ENCODE peak calls at places on chromosomes 13 and 19, in nine cellular contexts. One of them, this sample, is unnamed.

GRCh38 chr19:7078007-7078406 is 8.5 kb downstream of the ZNF557 start:
- DNase-seq in AG10803: peak; percentile 4
- DNase-seq in progenitor cell of endocrine pancreas: no peak
- DNase-seq in mesothelial cell of epicardium: no peak
- DNase-seq in fibroblast of mammary gland: no peak
- DNase-seq in fibroblast of pulmonary artery: no peak
- DNase-seq in uterus: no peak
- DNase-seq in DND-41: no peak
- DNase-seq in CD8-positive, alpha-beta T cell: no peak
- DNase-seq in this sample: no peak

GRCh38 chr13:43405457-43405856 is 381.3 kb downstream of the ENOX1 start:
- DNase-seq in AG10803: peak; percentile 63
- DNase-seq in progenitor cell of endocrine pancreas: no peak
- DNase-seq in mesothelial cell of epicardium: no peak
- DNase-seq in fibroblast of mammary gland: peak; percentile 83
- DNase-seq in fibroblast of pulmonary artery: peak; percentile 67
- DNase-seq in uterus: no peak
- DNase-seq in DND-41: no peak
- DNase-seq in CD8-positive, alpha-beta T cell: no peak
- DNase-seq in this sample: no peak

GRCh38 chr19:32830231-32831014 is 39.1 kb downstream of the SLC7A9 start:
- DNase-seq in AG10803: peak; percentile 60
- DNase-seq in progenitor cell of endocrine pancreas: no peak
- DNase-seq in mesothelial cell of epicardium: no peak
- DNase-seq in fibroblast of mammary gland: peak; percentile 46
- DNase-seq in fibroblast of pulmonary artery: peak; percentile 10
- DNase-seq in uterus: no peak
- DNase-seq in DND-41: no peak
- DNase-seq in CD8-positive, alpha-beta T cell: no peak
- DNase-seq in this sample: no peak

GRCh38 chr13:42899266-42899665 is 92.8 kb downstream of the EPSTI1 start:
- DNase-seq in AG10803: no peak
- DNase-seq in progenitor cell of endocrine pancreas: no peak
- DNase-seq in mesothelial cell of epicardium: no peak
- DNase-seq in fibroblast of mammary gland: no peak
- DNase-seq in fibroblast of pulmonary artery: no peak
- DNase-seq in uterus: no peak
- DNase-seq in DND-41: no peak
- DNase-seq in CD8-positive, alpha-beta T cell: no peak
- DNase-seq in this sample: no peak

GRCh38 chr19:39471756-39472536 is 8.7 kb upstream of the TIMM50 start:
- DNase-seq in AG10803: no peak
- DNase-seq in progenitor cell of endocrine pancreas: no peak
- DNase-seq in mesothelial cell of epicardium: no peak
- DNase-seq in fibroblast of mammary gland: no peak
- DNase-seq in fibroblast of pulmonary artery: no peak
- DNase-seq in uterus: no peak
- DNase-seq in DND-41: peak; percentile 25
- DNase-seq in CD8-positive, alpha-beta T cell: no peak
- DNase-seq in this sample: no peak

GRCh38 chr13:75256922-75257321 is 225.0 kb downstream of the TBC1D4 start:
- DNase-seq in AG10803: no peak
- DNase-seq in progenitor cell of endocrine pancreas: no peak
- DNase-seq in mesothelial cell of epicardium: no peak
- DNase-seq in fibroblast of mammary gland: no peak
- DNase-seq in fibroblast of pulmonary artery: no peak
- DNase-seq in uterus: no peak
- DNase-seq in DND-41: no peak
- DNase-seq in CD8-positive, alpha-beta T cell: no peak
- DNase-seq in this sample: no peak

GRCh38 chr13:19685034-19685433 is 51.6 kb downstream of the MPHOSPH8 start:
- DNase-seq in AG10803: no peak
- DNase-seq in progenitor cell of endocrine pancreas: no peak
- DNase-seq in mesothelial cell of epicardium: no peak
- DNase-seq in fibroblast of mammary gland: no peak
- DNase-seq in fibroblast of pulmonary artery: no peak
- DNase-seq in uterus: no peak
- DNase-seq in DND-41: no peak
- DNase-seq in CD8-positive, alpha-beta T cell: no peak
- DNase-seq in this sample: no peak

GRCh38 chr19:4298772-4299550 is 3.2 kb downstream of the TMIGD2 start:
- DNase-seq in AG10803: no peak
- DNase-seq in progenitor cell of endocrine pancreas: no peak
- DNase-seq in mesothelial cell of epicardium: no peak
- DNase-seq in fibroblast of mammary gland: no peak
- DNase-seq in fibroblast of pulmonary artery: no peak
- DNase-seq in uterus: no peak
- DNase-seq in DND-41: no peak
- DNase-seq in CD8-positive, alpha-beta T cell: no peak
- DNase-seq in this sample: no peak

GRCh38 chr19:2154587-2155075 is 3.3 kb upstream of the AP3D1 start:
- DNase-seq in AG10803: no peak
- DNase-seq in progenitor cell of endocrine pancreas: no peak
- DNase-seq in mesothelial cell of epicardium: no peak
- DNase-seq in fibroblast of mammary gland: peak; percentile 57
- DNase-seq in fibroblast of pulmonary artery: no peak
- DNase-seq in uterus: no peak
- DNase-seq in DND-41: no peak
- DNase-seq in CD8-positive, alpha-beta T cell: no peak
- DNase-seq in this sample: no peak

GRCh38 chr19:29724741-29725140 is 9.7 kb upstream of the C19orf12 start:
- DNase-seq in AG10803: no peak
- DNase-seq in progenitor cell of endocrine pancreas: no peak
- DNase-seq in mesothelial cell of epicardium: no peak
- DNase-seq in fibroblast of mammary gland: no peak
- DNase-seq in fibroblast of pulmonary artery: no peak
- DNase-seq in uterus: no peak
- DNase-seq in DND-41: no peak
- DNase-seq in CD8-positive, alpha-beta T cell: no peak
- DNase-seq in this sample: no peak

GRCh38 chr13:100330662-100331061 is 241.8 kb downstream of the PCCA start:
- DNase-seq in AG10803: no peak
- DNase-seq in progenitor cell of endocrine pancreas: no peak
- DNase-seq in mesothelial cell of epicardium: no peak
- DNase-seq in fibroblast of mammary gland: peak; percentile 26
- DNase-seq in fibroblast of pulmonary artery: peak; percentile 18
- DNase-seq in uterus: no peak
- DNase-seq in DND-41: no peak
- DNase-seq in CD8-positive, alpha-beta T cell: no peak
- DNase-seq in this sample: no peak

GRCh38 chr13:50162567-50162966 is 147.3 kb downstream of the KCNRG start:
- DNase-seq in AG10803: no peak
- DNase-seq in progenitor cell of endocrine pancreas: no peak
- DNase-seq in mesothelial cell of epicardium: no peak
- DNase-seq in fibroblast of mammary gland: no peak
- DNase-seq in fibroblast of pulmonary artery: no peak
- DNase-seq in uterus: no peak
- DNase-seq in DND-41: no peak
- DNase-seq in CD8-positive, alpha-beta T cell: no peak
- DNase-seq in this sample: no peak

GRCh38 chr19:38252935-38253691 is 3.1 kb downstream of the PPP1R14A start:
- DNase-seq in AG10803: no peak
- DNase-seq in progenitor cell of endocrine pancreas: no peak
- DNase-seq in mesothelial cell of epicardium: no peak
- DNase-seq in fibroblast of mammary gland: no peak
- DNase-seq in fibroblast of pulmonary artery: peak; percentile 33
- DNase-seq in uterus: peak; percentile 61
- DNase-seq in DND-41: no peak
- DNase-seq in CD8-positive, alpha-beta T cell: no peak
- DNase-seq in this sample: no peak

GRCh38 chr19:46731007-46731501 is 14.1 kb upstream of the PRKD2 start:
- DNase-seq in AG10803: peak; percentile 78
- DNase-seq in progenitor cell of endocrine pancreas: no peak
- DNase-seq in mesothelial cell of epicardium: no peak
- DNase-seq in fibroblast of mammary gland: peak; percentile 93
- DNase-seq in fibroblast of pulmonary artery: peak; percentile 88
- DNase-seq in uterus: no peak
- DNase-seq in DND-41: no peak
- DNase-seq in CD8-positive, alpha-beta T cell: no peak
- DNase-seq in this sample: no peak

GRCh38 chr13:49606747-49607648 is 21.3 kb upstream of the ARL11 start:
- DNase-seq in AG10803: peak; percentile 87
- DNase-seq in progenitor cell of endocrine pancreas: peak; percentile 51
- DNase-seq in mesothelial cell of epicardium: peak; percentile 46
- DNase-seq in fibroblast of mammary gland: peak; percentile 90
- DNase-seq in fibroblast of pulmonary artery: peak; percentile 91
- DNase-seq in uterus: peak; percentile 85
- DNase-seq in DND-41: peak; percentile 86
- DNase-seq in CD8-positive, alpha-beta T cell: peak; percentile 69
- DNase-seq in this sample: no peak

GRCh38 chr13:66803759-66804456 is 426.2 kb downstream of the PCDH9 start:
- DNase-seq in AG10803: no peak
- DNase-seq in progenitor cell of endocrine pancreas: no peak
- DNase-seq in mesothelial cell of epicardium: no peak
- DNase-seq in fibroblast of mammary gland: peak; percentile 38
- DNase-seq in fibroblast of pulmonary artery: no peak
- DNase-seq in uterus: no peak
- DNase-seq in DND-41: no peak
- DNase-seq in CD8-positive, alpha-beta T cell: no peak
- DNase-seq in this sample: no peak

GRCh38 chr19:47749326-47749725 is 4.0 kb downstream of the NOP53 start:
- DNase-seq in AG10803: no peak
- DNase-seq in progenitor cell of endocrine pancreas: no peak
- DNase-seq in mesothelial cell of epicardium: no peak
- DNase-seq in fibroblast of mammary gland: no peak
- DNase-seq in fibroblast of pulmonary artery: no peak
- DNase-seq in uterus: no peak
- DNase-seq in DND-41: no peak
- DNase-seq in CD8-positive, alpha-beta T cell: no peak
- DNase-seq in this sample: no peak

GRCh38 chr13:32473650-32474049 is 45.7 kb upstream of the N4BP2L1 start:
- DNase-seq in AG10803: no peak
- DNase-seq in progenitor cell of endocrine pancreas: no peak
- DNase-seq in mesothelial cell of epicardium: no peak
- DNase-seq in fibroblast of mammary gland: no peak
- DNase-seq in fibroblast of pulmonary artery: no peak
- DNase-seq in uterus: no peak
- DNase-seq in DND-41: no peak
- DNase-seq in CD8-positive, alpha-beta T cell: no peak
- DNase-seq in this sample: no peak

GRCh38 chr19:54172764-54173699 is at the start of gene TMC4:
- DNase-seq in AG10803: peak; percentile 24
- DNase-seq in progenitor cell of endocrine pancreas: peak; percentile 77
- DNase-seq in mesothelial cell of epicardium: no peak
- DNase-seq in fibroblast of mammary gland: peak; percentile 35
- DNase-seq in fibroblast of pulmonary artery: no peak
- DNase-seq in uterus: no peak
- DNase-seq in DND-41: no peak
- DNase-seq in CD8-positive, alpha-beta T cell: no peak
- DNase-seq in this sample: no peak
- TF ChIP-seq CTCF in AG10803: no peak
- TF ChIP-seq CTCF in progenitor cell of endocrine pancreas: peak; percentile 84
- TF ChIP-seq CTCF in mesothelial cell of epicardium: peak; percentile 18
- TF ChIP-seq CTCF in fibroblast of mammary gland: no peak
- TF ChIP-seq CTCF in fibroblast of pulmonary artery: no peak
- TF ChIP-seq CTCF in uterus: no peak
- TF ChIP-seq CTCF in DND-41: no peak
- TF ChIP-seq CTCF in CD8-positive, alpha-beta T cell: no peak
- TF ChIP-seq CTCF in this sample: no peak

DNA sequence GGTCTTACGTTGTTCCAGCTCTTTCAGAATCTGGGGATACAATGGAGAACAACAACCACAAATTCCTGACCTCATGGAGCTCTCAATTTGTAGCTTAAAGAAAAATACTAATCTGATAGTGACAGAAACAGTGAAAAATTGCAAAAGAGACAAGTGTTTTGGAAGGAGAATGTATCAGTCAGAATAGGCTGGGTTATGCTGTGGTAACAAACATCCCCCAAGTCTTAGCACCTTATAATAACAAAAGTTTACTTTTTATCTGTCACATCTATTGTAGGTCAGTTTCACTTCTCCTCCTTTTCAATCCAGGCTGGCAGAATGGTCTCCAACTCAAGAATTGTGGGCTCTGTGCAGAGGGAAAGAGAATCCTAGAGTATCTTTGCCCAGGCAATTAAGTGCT is 9.5 kb downstream of the FAM187B start:
- DNase-seq in AG10803: no peak
- DNase-seq in progenitor cell of endocrine pancreas: no peak
- DNase-seq in mesothelial cell of epicardium: no peak
- DNase-seq in fibroblast of mammary gland: no peak
- DNase-seq in fibroblast of pulmonary artery: no peak
- DNase-seq in uterus: no peak
- DNase-seq in DND-41: no peak
- DNase-seq in CD8-positive, alpha-beta T cell: no peak
- DNase-seq in this sample: no peak
- TF ChIP-seq CTCF in AG10803: no peak
- TF ChIP-seq CTCF in progenitor cell of endocrine pancreas: no peak
- TF ChIP-seq CTCF in mesothelial cell of epicardium: no peak
- TF ChIP-seq CTCF in fibroblast of mammary gland: no peak
- TF ChIP-seq CTCF in fibroblast of pulmonary artery: no peak
- TF ChIP-seq CTCF in uterus: no peak
- TF ChIP-seq CTCF in DND-41: no peak
- TF ChIP-seq CTCF in CD8-positive, alpha-beta T cell: no peak
- TF ChIP-seq CTCF in this sample: no peak

GRCh38 chr19:18996796-18997394 is 36.4 kb downstream of the SUGP2 start:
- DNase-seq in AG10803: no peak
- DNase-seq in progenitor cell of endocrine pancreas: no peak
- DNase-seq in mesothelial cell of epicardium: no peak
- DNase-seq in fibroblast of mammary gland: no peak
- DNase-seq in fibroblast of pulmonary artery: no peak
- DNase-seq in uterus: no peak
- DNase-seq in DND-41: no peak
- DNase-seq in CD8-positive, alpha-beta T cell: no peak
- DNase-seq in this sample: no peak

GRCh38 chr19:18996351-18996750 is 37.0 kb downstream of the SUGP2 start:
- DNase-seq in AG10803: no peak
- DNase-seq in progenitor cell of endocrine pancreas: no peak
- DNase-seq in mesothelial cell of epicardium: no peak
- DNase-seq in fibroblast of mammary gland: no peak
- DNase-seq in fibroblast of pulmonary artery: no peak
- DNase-seq in uterus: no peak
- DNase-seq in DND-41: no peak
- DNase-seq in CD8-positive, alpha-beta T cell: no peak
- DNase-seq in this sample: no peak

GRCh38 chr19:18999016-18999758 is 34.1 kb downstream of the SUGP2 start:
- DNase-seq in AG10803: no peak
- DNase-seq in progenitor cell of endocrine pancreas: no peak
- DNase-seq in mesothelial cell of epicardium: no peak
- DNase-seq in fibroblast of mammary gland: peak; percentile 15
- DNase-seq in fibroblast of pulmonary artery: peak; percentile 48
- DNase-seq in uterus: no peak
- DNase-seq in DND-41: peak; percentile 27
- DNase-seq in CD8-positive, alpha-beta T cell: no peak
- DNase-seq in this sample: no peak

GRCh38 chr19:18998276-18998675 is 35.0 kb downstream of the SUGP2 start:
- DNase-seq in AG10803: no peak
- DNase-seq in progenitor cell of endocrine pancreas: no peak
- DNase-seq in mesothelial cell of epicardium: no peak
- DNase-seq in fibroblast of mammary gland: no peak
- DNase-seq in fibroblast of pulmonary artery: no peak
- DNase-seq in uterus: no peak
- DNase-seq in DND-41: no peak
- DNase-seq in CD8-positive, alpha-beta T cell: no peak
- DNase-seq in this sample: no peak

GRCh38 chr19:18999896-19000620 is 33.3 kb downstream of the SUGP2 start:
- DNase-seq in AG10803: peak; percentile 11
- DNase-seq in progenitor cell of endocrine pancreas: no peak
- DNase-seq in mesothelial cell of epicardium: no peak
- DNase-seq in fibroblast of mammary gland: peak; percentile 11
- DNase-seq in fibroblast of pulmonary artery: peak; percentile 35
- DNase-seq in uterus: no peak
- DNase-seq in DND-41: no peak
- DNase-seq in CD8-positive, alpha-beta T cell: no peak
- DNase-seq in this sample: no peak
- TF ChIP-seq CTCF in AG10803: peak; percentile 9
- TF ChIP-seq CTCF in progenitor cell of endocrine pancreas: no peak
- TF ChIP-seq CTCF in mesothelial cell of epicardium: no peak
- TF ChIP-seq CTCF in fibroblast of mammary gland: peak; percentile 26
- TF ChIP-seq CTCF in fibroblast of pulmonary artery: peak; percentile 38
- TF ChIP-seq CTCF in uterus: no peak
- TF ChIP-seq CTCF in DND-41: no peak
- TF ChIP-seq CTCF in CD8-positive, alpha-beta T cell: no peak
- TF ChIP-seq CTCF in this sample: peak; percentile 39

GRCh38 chr13:110485604-110486003 is 75.9 kb downstream of the RAB20 start:
- DNase-seq in AG10803: no peak
- DNase-seq in progenitor cell of endocrine pancreas: no peak
- DNase-seq in mesothelial cell of epicardium: peak; percentile 55
- DNase-seq in fibroblast of mammary gland: no peak
- DNase-seq in fibroblast of pulmonary artery: no peak
- DNase-seq in uterus: no peak
- DNase-seq in DND-41: no peak
- DNase-seq in CD8-positive, alpha-beta T cell: no peak
- DNase-seq in this sample: no peak
- TF ChIP-seq CTCF in AG10803: no peak
- TF ChIP-seq CTCF in progenitor cell of endocrine pancreas: no peak
- TF ChIP-seq CTCF in mesothelial cell of epicardium: no peak
- TF ChIP-seq CTCF in fibroblast of mammary gland: no peak
- TF ChIP-seq CTCF in fibroblast of pulmonary artery: no peak
- TF ChIP-seq CTCF in uterus: no peak
- TF ChIP-seq CTCF in DND-41: no peak
- TF ChIP-seq CTCF in CD8-positive, alpha-beta T cell: no peak
- TF ChIP-seq CTCF in this sample: no peak

This sample was measured in type B pancreatic cell.